ENCODE peak calls at places on chromosomes 12 and 14, in eight cellular contexts. One of them, this sample, is unnamed.

GRCh38 chr12:28024231-28024995 is 51.9 kb upstream of the PTHLH start:
- DNase-seq in NCI-H1105 treated with DMSO at 0.1 percent for 48 hours: no peak
- DNase-seq in NCI-H1092 treated with DMSO at 0.1 percent for 48 hours: no peak
- DNase-seq in activated T-helper 1 cell treated with anti-CD3 and anti-CD28 coated beads, Interleukin-2, amount 50 U/mL, for 16 hours: no peak
- DNase-seq in AG20443: peak; percentile 50
- DNase-seq in stimulated activated CD4-positive, alpha-beta T cell treated with anti-CD3 and anti-CD28 coated beads, Interleukin-4, amount 100 ng/mL, for 4 hours: no peak
- DNase-seq in non-pigmented ciliary epithelial cell: peak; percentile 81
- DNase-seq in HFFc6: peak; percentile 95
- DNase-seq in this sample: peak; percentile 75

GRCh38 chr12:52903285-52903854 is 1.5 kb downstream of the KRT8 start:
- DNase-seq in HFFc6: no peak
- DNase-seq in activated T-helper 1 cell treated with anti-CD3 and anti-CD28 coated beads, Interleukin-2, amount 50 U/mL, for 16 hours: no peak
- DNase-seq in NCI-H1105 treated with DMSO at 0.1 percent for 48 hours: peak; percentile 73
- DNase-seq in AG20443: peak; percentile 95
- DNase-seq in NCI-H1092 treated with DMSO at 0.1 percent for 48 hours: peak; percentile 69
- DNase-seq in stimulated activated CD4-positive, alpha-beta T cell treated with anti-CD3 and anti-CD28 coated beads, Interleukin-4, amount 100 ng/mL, for 4 hours: no peak
- DNase-seq in non-pigmented ciliary epithelial cell: no peak
- DNase-seq in this sample: no peak

GRCh38 chr12:57214398-57214781 is 2.2 kb upstream of the NXPH4 start:
- DNase-seq in NCI-H1105 treated with DMSO at 0.1 percent for 48 hours: peak; percentile 62
- DNase-seq in activated T-helper 1 cell treated with anti-CD3 and anti-CD28 coated beads, Interleukin-2, amount 50 U/mL, for 16 hours: peak; percentile 41
- DNase-seq in HFFc6: peak; percentile 23
- DNase-seq in stimulated activated CD4-positive, alpha-beta T cell treated with anti-CD3 and anti-CD28 coated beads, Interleukin-4, amount 100 ng/mL, for 4 hours: peak; percentile 68
- DNase-seq in non-pigmented ciliary epithelial cell: no peak
- DNase-seq in AG20443: peak; percentile 69
- DNase-seq in NCI-H1092 treated with DMSO at 0.1 percent for 48 hours: peak; percentile 59
- DNase-seq in this sample: peak; percentile 61

GRCh38 chr12:130070017-130070653 is 92.1 kb upstream of the FZD10 start:
- DNase-seq in HFFc6: no peak
- DNase-seq in NCI-H1105 treated with DMSO at 0.1 percent for 48 hours: no peak
- DNase-seq in NCI-H1092 treated with DMSO at 0.1 percent for 48 hours: no peak
- DNase-seq in non-pigmented ciliary epithelial cell: no peak
- DNase-seq in activated T-helper 1 cell treated with anti-CD3 and anti-CD28 coated beads, Interleukin-2, amount 50 U/mL, for 16 hours: no peak
- DNase-seq in stimulated activated CD4-positive, alpha-beta T cell treated with anti-CD3 and anti-CD28 coated beads, Interleukin-4, amount 100 ng/mL, for 4 hours: no peak
- DNase-seq in AG20443: no peak
- DNase-seq in this sample: no peak

GRCh38 chr12:107127482-107128185 is 34.3 kb upstream of the CRY1 start:
- DNase-seq in AG20443: no peak
- DNase-seq in NCI-H1105 treated with DMSO at 0.1 percent for 48 hours: no peak
- DNase-seq in activated T-helper 1 cell treated with anti-CD3 and anti-CD28 coated beads, Interleukin-2, amount 50 U/mL, for 16 hours: no peak
- DNase-seq in NCI-H1092 treated with DMSO at 0.1 percent for 48 hours: peak; percentile 9
- DNase-seq in stimulated activated CD4-positive, alpha-beta T cell treated with anti-CD3 and anti-CD28 coated beads, Interleukin-4, amount 100 ng/mL, for 4 hours: no peak
- DNase-seq in HFFc6: no peak
- DNase-seq in non-pigmented ciliary epithelial cell: no peak
- DNase-seq in this sample: no peak

GRCh38 chr12:99609455-99610181 is 37.9 kb upstream of the GARIN6 start:
- DNase-seq in non-pigmented ciliary epithelial cell: no peak
- DNase-seq in AG20443: no peak
- DNase-seq in NCI-H1105 treated with DMSO at 0.1 percent for 48 hours: no peak
- DNase-seq in activated T-helper 1 cell treated with anti-CD3 and anti-CD28 coated beads, Interleukin-2, amount 50 U/mL, for 16 hours: no peak
- DNase-seq in stimulated activated CD4-positive, alpha-beta T cell treated with anti-CD3 and anti-CD28 coated beads, Interleukin-4, amount 100 ng/mL, for 4 hours: no peak
- DNase-seq in NCI-H1092 treated with DMSO at 0.1 percent for 48 hours: no peak
- DNase-seq in HFFc6: no peak
- DNase-seq in this sample: no peak

GRCh38 chr14:103428732-103429556 is 43.7 kb downstream of the MARK3 start:
- DNase-seq in non-pigmented ciliary epithelial cell: no peak
- DNase-seq in stimulated activated CD4-positive, alpha-beta T cell treated with anti-CD3 and anti-CD28 coated beads, Interleukin-4, amount 100 ng/mL, for 4 hours: no peak
- DNase-seq in NCI-H1092 treated with DMSO at 0.1 percent for 48 hours: no peak
- DNase-seq in HFFc6: no peak
- DNase-seq in NCI-H1105 treated with DMSO at 0.1 percent for 48 hours: no peak
- DNase-seq in activated T-helper 1 cell treated with anti-CD3 and anti-CD28 coated beads, Interleukin-2, amount 50 U/mL, for 16 hours: no peak
- DNase-seq in AG20443: no peak
- DNase-seq in this sample: no peak

GRCh38 chr12:65811968-65812700 is 12.1 kb upstream of the HMGA2 start:
- DNase-seq in non-pigmented ciliary epithelial cell: no peak
- DNase-seq in stimulated activated CD4-positive, alpha-beta T cell treated with anti-CD3 and anti-CD28 coated beads, Interleukin-4, amount 100 ng/mL, for 4 hours: no peak
- DNase-seq in AG20443: no peak
- DNase-seq in NCI-H1105 treated with DMSO at 0.1 percent for 48 hours: no peak
- DNase-seq in HFFc6: no peak
- DNase-seq in NCI-H1092 treated with DMSO at 0.1 percent for 48 hours: no peak
- DNase-seq in activated T-helper 1 cell treated with anti-CD3 and anti-CD28 coated beads, Interleukin-2, amount 50 U/mL, for 16 hours: no peak
- DNase-seq in this sample: no peak

GRCh38 chr14:88518592-88519512 is 36.0 kb downstream of the PTPN21 start:
- DNase-seq in NCI-H1105 treated with DMSO at 0.1 percent for 48 hours: no peak
- DNase-seq in HFFc6: peak; percentile 87
- DNase-seq in non-pigmented ciliary epithelial cell: peak; percentile 43
- DNase-seq in AG20443: peak; percentile 34
- DNase-seq in stimulated activated CD4-positive, alpha-beta T cell treated with anti-CD3 and anti-CD28 coated beads, Interleukin-4, amount 100 ng/mL, for 4 hours: no peak
- DNase-seq in activated T-helper 1 cell treated with anti-CD3 and anti-CD28 coated beads, Interleukin-2, amount 50 U/mL, for 16 hours: no peak
- DNase-seq in NCI-H1092 treated with DMSO at 0.1 percent for 48 hours: no peak
- DNase-seq in this sample: peak; percentile 35

GRCh38 chr12:118377891-118378470 is 1.6 kb downstream of the SUDS3 start:
- DNase-seq in stimulated activated CD4-positive, alpha-beta T cell treated with anti-CD3 and anti-CD28 coated beads, Interleukin-4, amount 100 ng/mL, for 4 hours: peak; percentile 56
- DNase-seq in NCI-H1105 treated with DMSO at 0.1 percent for 48 hours: peak; percentile 67
- DNase-seq in activated T-helper 1 cell treated with anti-CD3 and anti-CD28 coated beads, Interleukin-2, amount 50 U/mL, for 16 hours: peak; percentile 75
- DNase-seq in HFFc6: peak; percentile 39
- DNase-seq in NCI-H1092 treated with DMSO at 0.1 percent for 48 hours: peak; percentile 32
- DNase-seq in non-pigmented ciliary epithelial cell: no peak
- DNase-seq in AG20443: peak; percentile 67
- DNase-seq in this sample: peak; percentile 85